ENCODE peak calls at places on chromosomes 5 and 9, in seven cellular contexts. Y is psoas muscle, U is body of pancreas, Q is cardiac muscle cell, A is ovary, Z is AG10803, N is right atrium auricular region. G is an unnamed sample.

GRCh38 chr9:127979333-127980055 is 1.3 kb downstream of the EEIG1 start:
- DNase-seq in Z (peak; percentile 51), Y (peak; percentile 78), N (peak; percentile 83), Q (peak; percentile 69), A (peak; percentile 73), U (peak; percentile 64), G (peak; percentile 45)

GRCh38 chr9:117549444-117549843 is 134.6 kb upstream of the ASTN2 start:
- DNase-seq in A (no peak), Q (no peak), N (no peak), Z (no peak), Y (no peak), U (no peak), G (no peak)

GRCh38 chr5:11595045-11595444 is 309.2 kb downstream of the CTNND2 start:
- DNase-seq in Y (no peak), N (no peak), Q (peak; percentile 55), A (no peak), U (no peak), Z (no peak), G (no peak)

GRCh38 chr5:174145821-174146220 is 100.3 kb downstream of the NSG2 start:
- DNase-seq in U (no peak), Y (no peak), Q (no peak), Z (peak; percentile 3), A (no peak), N (no peak), G (peak; percentile 7)

GRCh38 chr9:137089232-137089947 is 2.6 kb downstream of the MAN1B1 start:
- DNase-seq in Y (no peak), U (no peak), Q (no peak), A (no peak), N (no peak), Z (no peak), G (no peak)

GRCh38 chr9:37262410-37262809 is 142.0 kb downstream of the ZCCHC7 start:
- DNase-seq in N (no peak), Y (no peak), Q (peak; percentile 35), A (no peak), U (no peak), Z (peak; percentile 8), G (peak; percentile 41)

GRCh38 chr5:175329976-175330375 is 114.0 kb downstream of the DRD1 start:
- DNase-seq in N (no peak), U (no peak), Y (no peak), Q (no peak), Z (no peak), A (no peak), G (no peak)

GRCh38 chr9:7178729-7179128 is 421.0 kb downstream of the KDM4C start:
- DNase-seq in N (no peak), Q (no peak), Y (no peak), A (no peak), Z (no peak), U (no peak), G (no peak)

GRCh38 chr9:29830815-29831214 is 2257.5 kb upstream of the C9orf72 start:
- DNase-seq in Y (no peak), Z (no peak), A (no peak), N (no peak), Q (peak; percentile 60), U (no peak), G (peak; percentile 9)

GRCh38 chr9:87695523-87695922 is 30.4 kb upstream of the CTSL start:
- DNase-seq in Q (no peak), U (no peak), Y (no peak), A (no peak), Z (no peak), N (no peak), G (no peak)

GRCh38 chr9:85645909-85646627 is 95.7 kb downstream of the AGTPBP1 start:
- DNase-seq in A (no peak), N (no peak), Y (no peak), Q (no peak), U (no peak), Z (no peak), G (no peak)

GRCh38 chr9:69090140-69090750 is 54.7 kb downstream of the FXN start:
- DNase-seq in A (no peak), Q (no peak), Y (no peak), N (no peak), Z (no peak), U (no peak), G (no peak)

GRCh38 chr5:58502032-58502431 is 10.8 kb downstream of the GAPT start:
- DNase-seq in A (no peak), Z (no peak), N (no peak), Y (no peak), U (no peak), Q (peak; percentile 19), G (no peak)

GRCh38 chr5:113081881-113082546 is 105.4 kb downstream of the DCP2 start:
- DNase-seq in U (no peak), Q (no peak), N (no peak), Z (peak; percentile 77), A (no peak), Y (no peak), G (peak; percentile 90)

GRCh38 chr9:90770927-90771326 is 30.7 kb upstream of the SYK start:
- DNase-seq in Y (no peak), A (no peak), N (no peak), Q (no peak), Z (no peak), U (no peak), G (no peak)

GRCh38 chr9:90775657-90776056 is 26.0 kb upstream of the SYK start:
- DNase-seq in N (no peak), U (no peak), A (no peak), Q (no peak), Z (no peak), Y (no peak), G (no peak)

GRCh38 chr9:90772381-90772780 is 29.2 kb upstream of the SYK start:
- DNase-seq in A (no peak), Q (no peak), Y (no peak), N (no peak), Z (no peak), U (no peak), G (no peak)

GRCh38 chr9:90773593-90773992 is 28.0 kb upstream of the SYK start:
- DNase-seq in A (no peak), N (no peak), Q (peak; percentile 53), U (no peak), Z (no peak), Y (no peak), G (no peak)

GRCh38 chr9:90774682-90775081 is 26.9 kb upstream of the SYK start:
- DNase-seq in U (no peak), Q (no peak), Y (no peak), Z (no peak), N (no peak), A (no peak), G (no peak)
- TF ChIP-seq CTCF in U (no peak), Q (no peak), Y (no peak), Z (no peak), N (no peak), A (no peak), G (no peak)

GRCh38 chr5:16736158-16736994 is 119.6 kb upstream of the RETREG1 start:
- DNase-seq in Y (no peak), A (no peak), Q (peak; percentile 10), Z (peak; percentile 78), U (peak; percentile 66), N (no peak), G (no peak)
- H3K4me3 ChIP-seq in Y (no peak overlapping the region), A (no peak overlapping the region), Q (no peak overlapping the region), Z (no peak overlapping the region), U (no peak overlapping the region), N (no peak overlapping the region), G (no peak overlapping the region)

GRCh38 chr5:172107606-172108005 is 80.4 kb downstream of the STK10 start:
- DNase-seq in Z (peak; percentile 91), A (no peak), U (no peak), N (no peak), Q (no peak), Y (no peak), G (peak; percentile 65)
- TF ChIP-seq CTCF in Z (peak; percentile 39), A (no peak), U (no peak), N (no peak), Q (no peak), Y (no peak), G (peak; percentile 3)

GRCh38 chr5:55821731-55822512 is 29.2 kb upstream of the IL31RA start:
- DNase-seq in N (no peak), Z (no peak), U (peak; percentile 35), Q (peak; percentile 34), Y (no peak), A (peak; percentile 30), G (no peak)
- H3K4me3 ChIP-seq in N (peak overlapping the region; percentile 46), Z (peak overlapping the region; percentile 40), U (peak overlapping the region; percentile 34), Q (peak overlapping the region; percentile 15), Y (peak overlapping the region; percentile 58), A (no peak overlapping the region), G (peak overlapping the region; percentile 40)

G was measured in fibroblast of mammary gland.